ENCODE peak calls at places on chromosomes 12 and 14, in ten cellular contexts. Z, K, H, D, U, M, G, O, Y and J are unnamed samples.

GRCh38 chr12:79451988-79452387 is 238.8 kb downstream of the PAWR start:
- DNase-seq in K (peak), U (no peak), H (no peak), O (peak), M (peak), Y (peak), D (no peak), Z (no peak), G (peak), J (peak)

GRCh38 chr14:55705651-55706340 is 125.8 kb downstream of the KTN1 start:
- DNase-seq in H (no peak), M (no peak), K (no peak), G (peak), U (no peak), O (no peak), D (peak), Z (no peak), Y (no peak), J (no peak)

GRCh38 chr12:50110127-50110761 is 1.8 kb upstream of the COX14 start:
- DNase-seq in D (no peak), U (peak), M (peak), Z (no peak), Y (peak), O (peak), H (peak), G (no peak), K (no peak), J (no peak)

GRCh38 chr14:104879201-104879982 is 14.3 kb downstream of the CEP170B start:
- DNase-seq in Y (no peak), D (no peak), M (no peak), U (no peak), G (no peak), K (no peak), O (peak), Z (no peak), H (no peak), J (no peak)

GRCh38 chr14:70902186-70902585 is 5.1 kb upstream of the PCNX1 start:
- DNase-seq in Z (no peak), O (no peak), K (no peak), U (no peak), H (no peak), D (no peak), G (no peak), Y (no peak), M (no peak), J (no peak)

GRCh38 chr14:59013672-59014298 is 174.7 kb upstream of the DAAM1 start:
- DNase-seq in O (no peak), D (no peak), K (peak), Y (no peak), H (no peak), M (peak), Z (no peak), U (no peak), G (peak), J (no peak)

GRCh38 chr12:10339441-10339840 is 31.8 kb downstream of the KLRD1 start:
- DNase-seq in U (no peak), H (no peak), D (no peak), O (no peak), M (peak), Y (no peak), Z (no peak), K (peak), G (peak), J (no peak)

GRCh38 chr12:77751939-77752338 is 78.8 kb upstream of the NAV3 start:
- DNase-seq in M (peak), Z (no peak), K (peak), H (no peak), Y (no peak), D (no peak), U (no peak), G (peak), O (no peak), J (no peak)

GRCh38 chr14:45658917-45659299 is 405.9 kb upstream of the MIS18BP1 start:
- DNase-seq in O (no peak), G (no peak), D (no peak), Z (no peak), K (no peak), U (no peak), Y (no peak), M (no peak), H (no peak), J (no peak)

GRCh38 chr14:106208794-106209193 is 682.4 kb downstream of the TMEM121 start:
- DNase-seq in Z (no peak), G (no peak), H (no peak), M (no peak), Y (no peak), U (no peak), D (no peak), O (no peak), K (no peak), J (no peak)

GRCh38 chr14:54881235-54881760 is 21.3 kb downstream of the GCH1 start:
- DNase-seq in G (peak), H (peak), D (no peak), U (peak), Y (no peak), K (peak), O (no peak), M (peak), Z (peak), J (no peak)

GRCh38 chr12:104488383-104488782 is 31.6 kb downstream of the CHST11 start:
- DNase-seq in G (no peak), U (no peak), K (no peak), Z (no peak), O (no peak), D (no peak), M (no peak), H (no peak), Y (no peak), J (no peak)

GRCh38 chr14:99728981-99729451 is 44.9 kb downstream of the CYP46A1 start:
- DNase-seq in O (peak), M (no peak), D (no peak), Z (no peak), Y (no peak), U (no peak), H (no peak), K (no peak), G (no peak), J (peak)